ENCODE peak calls at places on chromosomes 13 and 19, in eight cellular contexts. One of them, this sample, is unnamed.

GRCh38 chr13:99214232-99214631 is 13.6 kb downstream of the UBAC2 start:
- DNase-seq in SK-N-SH: no peak
- DNase-seq in Karpas-422: peak; percentile 68
- DNase-seq in hepatocyte: no peak
- DNase-seq in OCI-LY7: no peak
- DNase-seq in GM23248: no peak
- DNase-seq in GM23338: peak; percentile 24
- DNase-seq in HCT116: no peak
- DNase-seq in this sample: no peak

GRCh38 chr19:19737559-19738332 is 4.8 kb upstream of the ZNF14 start:
- DNase-seq in SK-N-SH: peak; percentile 4
- DNase-seq in Karpas-422: peak; percentile 37
- DNase-seq in hepatocyte: no peak
- DNase-seq in OCI-LY7: no peak
- DNase-seq in GM23248: no peak
- DNase-seq in GM23338: no peak
- DNase-seq in HCT116: no peak
- DNase-seq in this sample: no peak

GRCh38 chr19:1825909-1826556 is 14.0 kb upstream of the ATP8B3 start:
- DNase-seq in SK-N-SH: peak; percentile 97
- DNase-seq in Karpas-422: peak; percentile 90
- DNase-seq in hepatocyte: peak; percentile 86
- DNase-seq in OCI-LY7: peak; percentile 73
- DNase-seq in GM23248: peak; percentile 80
- DNase-seq in GM23338: peak; percentile 92
- DNase-seq in HCT116: no peak
- DNase-seq in this sample: peak; percentile 67

GRCh38 chr19:30669329-30670010 is 297.3 kb downstream of the ZNF536 start:
- DNase-seq in SK-N-SH: peak; percentile 83
- DNase-seq in Karpas-422: peak; percentile 76
- DNase-seq in hepatocyte: peak; percentile 81
- DNase-seq in OCI-LY7: peak; percentile 34
- DNase-seq in GM23248: peak; percentile 62
- DNase-seq in GM23338: peak; percentile 85
- DNase-seq in HCT116: no peak
- DNase-seq in this sample: peak; percentile 39

GRCh38 chr19:45638930-45639729 is at the start of gene EML2:
- DNase-seq in SK-N-SH: peak; percentile 15
- DNase-seq in Karpas-422: peak; percentile 87
- DNase-seq in hepatocyte: peak; percentile 79
- DNase-seq in OCI-LY7: peak; percentile 69
- DNase-seq in GM23248: peak; percentile 67
- DNase-seq in GM23338: peak; percentile 97
- DNase-seq in HCT116: no peak
- DNase-seq in this sample: peak; percentile 36

GRCh38 chr19:10372698-10373097 is 7.7 kb downstream of the TYK2 start:
- DNase-seq in SK-N-SH: no peak
- DNase-seq in Karpas-422: no peak
- DNase-seq in hepatocyte: no peak
- DNase-seq in OCI-LY7: no peak
- DNase-seq in GM23248: no peak
- DNase-seq in GM23338: no peak
- DNase-seq in HCT116: no peak
- DNase-seq in this sample: no peak

GRCh38 chr19:31378404-31378803 is 29.2 kb upstream of the TSHZ3 start:
- DNase-seq in SK-N-SH: peak; percentile 75
- DNase-seq in Karpas-422: no peak
- DNase-seq in hepatocyte: peak; percentile 32
- DNase-seq in OCI-LY7: no peak
- DNase-seq in GM23248: peak; percentile 90
- DNase-seq in GM23338: no peak
- DNase-seq in HCT116: no peak
- DNase-seq in this sample: peak; percentile 59

GRCh38 chr19:7199613-7200533 is 94.3 kb downstream of the INSR start:
- DNase-seq in SK-N-SH: no peak
- DNase-seq in Karpas-422: no peak
- DNase-seq in hepatocyte: peak; percentile 80
- DNase-seq in OCI-LY7: peak; percentile 34
- DNase-seq in GM23248: no peak
- DNase-seq in GM23338: no peak
- DNase-seq in HCT116: peak; percentile 50
- DNase-seq in this sample: no peak

GRCh38 chr19:11452814-11453335 is 17.4 kb downstream of the PRKCSH start:
- DNase-seq in SK-N-SH: peak; percentile 51
- DNase-seq in Karpas-422: no peak
- DNase-seq in hepatocyte: no peak
- DNase-seq in OCI-LY7: no peak
- DNase-seq in GM23248: no peak
- DNase-seq in GM23338: no peak
- DNase-seq in HCT116: no peak
- DNase-seq in this sample: no peak

DNA sequence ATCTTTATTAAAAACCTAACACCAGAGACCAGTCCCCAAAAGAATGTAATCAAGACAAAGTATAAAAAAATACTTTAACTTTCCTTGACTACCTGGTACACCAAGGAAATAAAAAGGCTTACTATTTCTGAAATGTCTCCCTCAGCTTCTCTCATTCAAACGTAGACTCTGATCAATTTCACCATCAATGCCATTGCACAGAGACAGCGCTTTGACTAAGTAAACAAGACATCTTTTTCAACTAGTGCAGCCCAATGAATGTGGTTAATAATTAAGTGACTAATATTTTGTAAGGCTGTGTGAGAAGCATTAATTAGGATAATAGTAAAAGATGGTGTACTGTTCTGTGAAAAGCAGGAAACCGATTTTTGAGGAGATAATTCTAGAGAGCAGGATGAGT is 7.3 kb upstream of the RAP2A start:
- DNase-seq in SK-N-SH: no peak
- DNase-seq in Karpas-422: no peak
- DNase-seq in hepatocyte: no peak
- DNase-seq in OCI-LY7: no peak
- DNase-seq in GM23248: no peak
- DNase-seq in GM23338: no peak
- DNase-seq in HCT116: no peak
- DNase-seq in this sample: no peak
- H3K4me2 ChIP-seq in SK-N-SH: no peak overlapping the region
- H3K4me2 ChIP-seq in Karpas-422: no peak overlapping the region
- H3K4me2 ChIP-seq in hepatocyte: no peak overlapping the region
- H3K4me2 ChIP-seq in OCI-LY7: no peak overlapping the region
- H3K4me2 ChIP-seq in GM23248: no peak overlapping the region
- H3K4me2 ChIP-seq in GM23338: no peak overlapping the region
- H3K4me2 ChIP-seq in HCT116: no peak overlapping the region
- H3K4me2 ChIP-seq in this sample: no peak overlapping the region

GRCh38 chr13:93316848-93317247 is 90.2 kb downstream of the GPC6 start:
- DNase-seq in SK-N-SH: no peak
- DNase-seq in Karpas-422: no peak
- DNase-seq in hepatocyte: no peak
- DNase-seq in OCI-LY7: no peak
- DNase-seq in GM23248: no peak
- DNase-seq in GM23338: no peak
- DNase-seq in HCT116: no peak
- DNase-seq in this sample: no peak

GRCh38 chr13:93320942-93321341 is 94.3 kb downstream of the GPC6 start:
- DNase-seq in SK-N-SH: no peak
- DNase-seq in Karpas-422: no peak
- DNase-seq in hepatocyte: no peak
- DNase-seq in OCI-LY7: no peak
- DNase-seq in GM23248: peak; percentile 69
- DNase-seq in GM23338: no peak
- DNase-seq in HCT116: no peak
- DNase-seq in this sample: no peak

GRCh38 chr13:93318538-93318937 is 91.9 kb downstream of the GPC6 start:
- DNase-seq in SK-N-SH: no peak
- DNase-seq in Karpas-422: no peak
- DNase-seq in hepatocyte: peak; percentile 15
- DNase-seq in OCI-LY7: no peak
- DNase-seq in GM23248: peak; percentile 42
- DNase-seq in GM23338: peak; percentile 37
- DNase-seq in HCT116: no peak
- DNase-seq in this sample: peak; percentile 21
- H3K9me2 ChIP-seq in SK-N-SH: no peaks in the 10 kb centered on the region
- H3K9me2 ChIP-seq in Karpas-422: no peaks in the 10 kb centered on the region
- H3K9me2 ChIP-seq in hepatocyte: no peaks in the 10 kb centered on the region
- H3K9me2 ChIP-seq in OCI-LY7: no peaks in the 10 kb centered on the region
- H3K9me2 ChIP-seq in GM23248: no peaks in the 10 kb centered on the region
- H3K9me2 ChIP-seq in GM23338: no peaks in the 10 kb centered on the region
- H3K9me2 ChIP-seq in HCT116: no peaks in the 10 kb centered on the region
- H3K9me2 ChIP-seq in this sample: no peaks in the 10 kb centered on the region

GRCh38 chr13:23609414-23610186 is 39.4 kb downstream of the TNFRSF19 start:
- DNase-seq in SK-N-SH: no peak
- DNase-seq in Karpas-422: no peak
- DNase-seq in hepatocyte: no peak
- DNase-seq in OCI-LY7: no peak
- DNase-seq in GM23248: peak; percentile 68
- DNase-seq in GM23338: no peak
- DNase-seq in HCT116: no peak
- DNase-seq in this sample: peak; percentile 55
- H3K4me2 ChIP-seq in SK-N-SH: peak overlapping the region; percentile 12
- H3K4me2 ChIP-seq in Karpas-422: peak overlapping the region; percentile 33
- H3K4me2 ChIP-seq in hepatocyte: peak overlapping the region; percentile 61
- H3K4me2 ChIP-seq in OCI-LY7: no peak overlapping the region
- H3K4me2 ChIP-seq in GM23248: peak overlapping the region; percentile 94
- H3K4me2 ChIP-seq in GM23338: peak overlapping the region; percentile 23
- H3K4me2 ChIP-seq in HCT116: no peak overlapping the region
- H3K4me2 ChIP-seq in this sample: peak overlapping the region; percentile 77

GRCh38 chr19:16607819-16608218 is 20.2 kb downstream of the MED26 start:
- DNase-seq in SK-N-SH: peak; percentile 12
- DNase-seq in Karpas-422: no peak
- DNase-seq in hepatocyte: no peak
- DNase-seq in OCI-LY7: no peak
- DNase-seq in GM23248: no peak
- DNase-seq in GM23338: no peak
- DNase-seq in HCT116: no peak
- DNase-seq in this sample: no peak

GRCh38 chr19:16605115-16605514 is 22.9 kb downstream of the MED26 start:
- DNase-seq in SK-N-SH: no peak
- DNase-seq in Karpas-422: no peak
- DNase-seq in hepatocyte: no peak
- DNase-seq in OCI-LY7: no peak
- DNase-seq in GM23248: no peak
- DNase-seq in GM23338: no peak
- DNase-seq in HCT116: no peak
- DNase-seq in this sample: no peak

GRCh38 chr19:16603090-16603489 is 24.9 kb downstream of the MED26 start:
- DNase-seq in SK-N-SH: no peak
- DNase-seq in Karpas-422: no peak
- DNase-seq in hepatocyte: no peak
- DNase-seq in OCI-LY7: no peak
- DNase-seq in GM23248: no peak
- DNase-seq in GM23338: no peak
- DNase-seq in HCT116: no peak
- DNase-seq in this sample: no peak

GRCh38 chr19:16604615-16605014 is 23.4 kb downstream of the MED26 start:
- DNase-seq in SK-N-SH: no peak
- DNase-seq in Karpas-422: no peak
- DNase-seq in hepatocyte: no peak
- DNase-seq in OCI-LY7: no peak
- DNase-seq in GM23248: no peak
- DNase-seq in GM23338: no peak
- DNase-seq in HCT116: no peak
- DNase-seq in this sample: no peak

GRCh38 chr19:16605552-16605951 is 22.5 kb downstream of the MED26 start:
- DNase-seq in SK-N-SH: peak; percentile 38
- DNase-seq in Karpas-422: no peak
- DNase-seq in hepatocyte: no peak
- DNase-seq in OCI-LY7: no peak
- DNase-seq in GM23248: no peak
- DNase-seq in GM23338: no peak
- DNase-seq in HCT116: no peak
- DNase-seq in this sample: no peak
- H3K9me2 ChIP-seq in SK-N-SH: no peaks in the 10 kb centered on the region
- H3K9me2 ChIP-seq in Karpas-422: no peaks in the 10 kb centered on the region
- H3K9me2 ChIP-seq in hepatocyte: no peaks in the 10 kb centered on the region
- H3K9me2 ChIP-seq in OCI-LY7: no peaks in the 10 kb centered on the region
- H3K9me2 ChIP-seq in GM23248: no peaks in the 10 kb centered on the region
- H3K9me2 ChIP-seq in GM23338: no peaks in the 10 kb centered on the region
- H3K9me2 ChIP-seq in HCT116: no peaks in the 10 kb centered on the region
- H3K9me2 ChIP-seq in this sample: no peaks in the 10 kb centered on the region

DNA sequence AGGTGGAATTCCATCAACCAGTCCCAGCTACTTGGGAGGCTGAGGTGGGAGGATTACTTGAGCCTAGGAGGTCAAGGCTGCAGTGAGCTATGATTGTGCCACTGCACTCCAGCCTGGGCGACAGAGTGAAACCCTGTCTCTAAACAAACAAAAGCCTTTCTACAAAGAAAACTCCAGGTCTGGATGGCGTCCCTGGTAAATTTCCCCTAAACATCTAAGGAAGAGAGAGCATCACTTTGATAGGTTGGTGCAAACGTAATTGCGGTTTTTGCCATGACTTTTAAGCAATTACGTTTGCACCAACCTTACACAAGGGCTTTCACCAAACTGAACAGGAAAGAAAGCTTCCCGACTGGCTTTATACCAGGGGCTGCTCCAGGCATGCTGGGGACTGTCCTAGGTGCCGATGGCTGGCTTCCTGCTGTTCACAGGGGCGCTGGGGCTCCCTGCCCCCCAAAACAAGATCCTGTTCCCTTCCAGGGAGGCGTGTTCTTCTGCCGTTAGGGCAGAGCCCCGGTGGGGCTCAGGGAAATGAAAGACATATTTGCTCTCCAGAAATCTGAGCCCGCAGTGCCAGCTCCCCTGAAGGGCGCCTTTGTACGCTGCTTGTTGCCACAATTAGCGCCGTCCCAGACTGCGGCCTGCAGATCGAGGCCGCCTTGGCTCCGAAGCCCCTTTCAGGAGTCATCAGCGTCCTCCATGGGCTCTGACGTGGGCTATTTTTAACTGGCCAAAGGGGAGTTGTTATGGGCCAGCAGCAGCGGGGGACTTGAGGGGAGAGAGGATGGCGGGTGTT is 38.7 kb upstream of the KLF2 start:
- DNase-seq in SK-N-SH: no peak
- DNase-seq in Karpas-422: no peak
- DNase-seq in hepatocyte: no peak
- DNase-seq in OCI-LY7: no peak
- DNase-seq in GM23248: no peak
- DNase-seq in GM23338: peak; percentile 46
- DNase-seq in HCT116: no peak
- DNase-seq in this sample: no peak
- H3K4me2 ChIP-seq in SK-N-SH: peak overlapping the region; percentile 45
- H3K4me2 ChIP-seq in Karpas-422: no peak overlapping the region
- H3K4me2 ChIP-seq in hepatocyte: no peak overlapping the region
- H3K4me2 ChIP-seq in OCI-LY7: no peak overlapping the region
- H3K4me2 ChIP-seq in GM23248: no peak overlapping the region
- H3K4me2 ChIP-seq in GM23338: peak overlapping the region; percentile 60
- H3K4me2 ChIP-seq in HCT116: no peak overlapping the region
- H3K4me2 ChIP-seq in this sample: peak overlapping the region; percentile 62

DNA sequence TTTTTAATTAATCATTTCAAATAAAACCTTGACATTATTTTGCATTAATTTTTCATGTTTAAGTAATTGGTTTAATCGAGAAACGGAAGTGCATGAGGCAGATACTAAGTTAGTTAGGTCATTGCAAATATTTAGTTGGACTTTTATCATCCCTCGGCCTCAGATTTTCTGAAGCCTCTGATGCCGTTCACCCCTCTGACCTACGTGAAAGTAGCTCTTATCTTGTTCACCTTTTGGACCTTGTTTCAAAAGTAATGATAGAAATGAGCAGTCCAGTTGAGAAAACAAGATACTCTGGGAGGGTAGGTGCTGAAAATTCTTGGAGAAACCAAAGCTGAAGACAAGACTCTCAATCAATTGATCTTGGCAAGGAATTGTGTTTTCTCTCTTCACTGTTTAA is 23.0 kb downstream of the LAIR2 start:
- DNase-seq in SK-N-SH: no peak
- DNase-seq in Karpas-422: no peak
- DNase-seq in hepatocyte: no peak
- DNase-seq in OCI-LY7: no peak
- DNase-seq in GM23248: no peak
- DNase-seq in GM23338: no peak
- DNase-seq in HCT116: no peak
- DNase-seq in this sample: no peak
- H3K9me2 ChIP-seq in SK-N-SH: no peaks in the 10 kb centered on the region
- H3K9me2 ChIP-seq in Karpas-422: no peaks in the 10 kb centered on the region
- H3K9me2 ChIP-seq in hepatocyte: no peaks in the 10 kb centered on the region
- H3K9me2 ChIP-seq in OCI-LY7: no peaks in the 10 kb centered on the region
- H3K9me2 ChIP-seq in GM23248: no peaks in the 10 kb centered on the region
- H3K9me2 ChIP-seq in GM23338: no peaks in the 10 kb centered on the region
- H3K9me2 ChIP-seq in HCT116: no peaks in the 10 kb centered on the region
- H3K9me2 ChIP-seq in this sample: no peaks in the 10 kb centered on the region

This sample was measured in PC-3.